ENCODE peak calls at places on chromosome 20, in six cellular contexts. One of them, this sample, is unnamed.

GRCh38 chr20:48042628-48043027 is 257.3 kb upstream of the SULF2 start:
- DNase-seq in tibial artery: no peak
- DNase-seq in aorta: no peak
- DNase-seq in CD8-positive, alpha-beta memory T cell: no peak
- DNase-seq in stomach: no peak
- DNase-seq in heart right ventricle: no peak
- DNase-seq in this sample: no peak

GRCh38 chr20:34891166-34892062 is 15.0 kb downstream of the ACSS2 start:
- DNase-seq in tibial artery: no peak
- DNase-seq in aorta: no peak
- DNase-seq in CD8-positive, alpha-beta memory T cell: no peak
- DNase-seq in stomach: no peak
- DNase-seq in heart right ventricle: no peak
- DNase-seq in this sample: no peak

GRCh38 chr20:62598761-62599194 is 43.5 kb upstream of the SLCO4A1 start:
- DNase-seq in tibial artery: no peak
- DNase-seq in aorta: no peak
- DNase-seq in CD8-positive, alpha-beta memory T cell: no peak
- DNase-seq in stomach: peak; percentile 71
- DNase-seq in heart right ventricle: no peak
- DNase-seq in this sample: no peak

GRCh38 chr20:33826270-33826897 is 15.2 kb downstream of the CHMP4B start:
- DNase-seq in tibial artery: no peak
- DNase-seq in aorta: no peak
- DNase-seq in CD8-positive, alpha-beta memory T cell: no peak
- DNase-seq in stomach: no peak
- DNase-seq in heart right ventricle: no peak
- DNase-seq in this sample: peak; percentile 77

GRCh38 chr20:59063358-59064213 is 21.0 kb upstream of the PRELID3B start:
- DNase-seq in tibial artery: no peak
- DNase-seq in aorta: no peak
- DNase-seq in CD8-positive, alpha-beta memory T cell: no peak
- DNase-seq in stomach: no peak
- DNase-seq in heart right ventricle: peak; percentile 42
- DNase-seq in this sample: no peak

GRCh38 chr20:59828478-59829414 is 104.7 kb downstream of the SYCP2 start:
- DNase-seq in tibial artery: no peak
- DNase-seq in aorta: no peak
- DNase-seq in CD8-positive, alpha-beta memory T cell: no peak
- DNase-seq in stomach: no peak
- DNase-seq in heart right ventricle: no peak
- DNase-seq in this sample: peak; percentile 28

GRCh38 chr20:44738779-44739477 is 6.7 kb upstream of the KCNK15 start:
- DNase-seq in tibial artery: peak; percentile 72
- DNase-seq in aorta: no peak
- DNase-seq in CD8-positive, alpha-beta memory T cell: peak; percentile 55
- DNase-seq in stomach: peak; percentile 79
- DNase-seq in heart right ventricle: no peak
- DNase-seq in this sample: peak; percentile 89

GRCh38 chr20:9514461-9515210 is at the start of gene LAMP5:
- DNase-seq in tibial artery: no peak
- DNase-seq in aorta: peak; percentile 81
- DNase-seq in CD8-positive, alpha-beta memory T cell: no peak
- DNase-seq in stomach: no peak
- DNase-seq in heart right ventricle: peak; percentile 12
- DNase-seq in this sample: peak; percentile 92

GRCh38 chr20:4064118-4064962 is 49.0 kb upstream of the RNF24 start:
- DNase-seq in tibial artery: peak; percentile 93
- DNase-seq in aorta: peak; percentile 97
- DNase-seq in CD8-positive, alpha-beta memory T cell: no peak
- DNase-seq in stomach: peak; percentile 94
- DNase-seq in heart right ventricle: peak; percentile 94
- DNase-seq in this sample: peak; percentile 87

GRCh38 chr20:44765647-44766367 is 20.1 kb downstream of the KCNK15 start:
- DNase-seq in tibial artery: no peak
- DNase-seq in aorta: no peak
- DNase-seq in CD8-positive, alpha-beta memory T cell: no peak
- DNase-seq in stomach: peak; percentile 36
- DNase-seq in heart right ventricle: no peak
- DNase-seq in this sample: no peak

GRCh38 chr20:3168079-3168828 is 5.1 kb downstream of the LZTS3 start:
- DNase-seq in tibial artery: no peak
- DNase-seq in aorta: peak; percentile 68
- DNase-seq in CD8-positive, alpha-beta memory T cell: no peak
- DNase-seq in stomach: peak; percentile 78
- DNase-seq in heart right ventricle: peak; percentile 52
- DNase-seq in this sample: peak; percentile 89

GRCh38 chr20:63230800-63231268 is 4.9 kb upstream of the BIRC7 start:
- DNase-seq in tibial artery: peak; percentile 47
- DNase-seq in aorta: no peak
- DNase-seq in CD8-positive, alpha-beta memory T cell: no peak
- DNase-seq in stomach: peak; percentile 57
- DNase-seq in heart right ventricle: peak; percentile 58
- DNase-seq in this sample: peak; percentile 92

GRCh38 chr20:13147071-13147961 is 73.8 kb upstream of the ISM1 start:
- DNase-seq in tibial artery: no peak
- DNase-seq in aorta: no peak
- DNase-seq in CD8-positive, alpha-beta memory T cell: no peak
- DNase-seq in stomach: no peak
- DNase-seq in heart right ventricle: no peak
- DNase-seq in this sample: no peak

GRCh38 chr20:3904224-3904623 is 15.0 kb downstream of the PANK2 start:
- DNase-seq in tibial artery: no peak
- DNase-seq in aorta: no peak
- DNase-seq in CD8-positive, alpha-beta memory T cell: no peak
- DNase-seq in stomach: no peak
- DNase-seq in heart right ventricle: no peak
- DNase-seq in this sample: no peak

GRCh38 chr20:53208110-53208908 is 236.2 kb downstream of the TSHZ2 start:
- DNase-seq in tibial artery: no peak
- DNase-seq in aorta: no peak
- DNase-seq in CD8-positive, alpha-beta memory T cell: no peak
- DNase-seq in stomach: no peak
- DNase-seq in heart right ventricle: no peak
- DNase-seq in this sample: peak; percentile 89

GRCh38 chr20:15706719-15707118 is 866.5 kb downstream of the KIF16B start:
- DNase-seq in tibial artery: no peak
- DNase-seq in aorta: no peak
- DNase-seq in CD8-positive, alpha-beta memory T cell: no peak
- DNase-seq in stomach: no peak
- DNase-seq in heart right ventricle: no peak
- DNase-seq in this sample: no peak

GRCh38 chr20:47502801-47503239 is 1.1 kb downstream of the NCOA3 start:
- DNase-seq in tibial artery: no peak
- DNase-seq in aorta: no peak
- DNase-seq in CD8-positive, alpha-beta memory T cell: no peak
- DNase-seq in stomach: no peak
- DNase-seq in heart right ventricle: no peak
- DNase-seq in this sample: no peak

GRCh38 chr20:46592580-46593362 is 42.3 kb upstream of the OCSTAMP start:
- DNase-seq in tibial artery: no peak
- DNase-seq in aorta: no peak
- DNase-seq in CD8-positive, alpha-beta memory T cell: no peak
- DNase-seq in stomach: no peak
- DNase-seq in heart right ventricle: no peak
- DNase-seq in this sample: peak; percentile 76

GRCh38 chr20:49724637-49725606 is 11.2 kb upstream of the B4GALT5 start:
- DNase-seq in tibial artery: peak; percentile 70
- DNase-seq in aorta: no peak
- DNase-seq in CD8-positive, alpha-beta memory T cell: no peak
- DNase-seq in stomach: no peak
- DNase-seq in heart right ventricle: peak; percentile 35
- DNase-seq in this sample: no peak

GRCh38 chr20:33554914-33555420 is 65.1 kb downstream of the CBFA2T2 start:
- DNase-seq in tibial artery: no peak
- DNase-seq in aorta: no peak
- DNase-seq in CD8-positive, alpha-beta memory T cell: peak; percentile 72
- DNase-seq in stomach: no peak
- DNase-seq in heart right ventricle: no peak
- DNase-seq in this sample: no peak

DNA sequence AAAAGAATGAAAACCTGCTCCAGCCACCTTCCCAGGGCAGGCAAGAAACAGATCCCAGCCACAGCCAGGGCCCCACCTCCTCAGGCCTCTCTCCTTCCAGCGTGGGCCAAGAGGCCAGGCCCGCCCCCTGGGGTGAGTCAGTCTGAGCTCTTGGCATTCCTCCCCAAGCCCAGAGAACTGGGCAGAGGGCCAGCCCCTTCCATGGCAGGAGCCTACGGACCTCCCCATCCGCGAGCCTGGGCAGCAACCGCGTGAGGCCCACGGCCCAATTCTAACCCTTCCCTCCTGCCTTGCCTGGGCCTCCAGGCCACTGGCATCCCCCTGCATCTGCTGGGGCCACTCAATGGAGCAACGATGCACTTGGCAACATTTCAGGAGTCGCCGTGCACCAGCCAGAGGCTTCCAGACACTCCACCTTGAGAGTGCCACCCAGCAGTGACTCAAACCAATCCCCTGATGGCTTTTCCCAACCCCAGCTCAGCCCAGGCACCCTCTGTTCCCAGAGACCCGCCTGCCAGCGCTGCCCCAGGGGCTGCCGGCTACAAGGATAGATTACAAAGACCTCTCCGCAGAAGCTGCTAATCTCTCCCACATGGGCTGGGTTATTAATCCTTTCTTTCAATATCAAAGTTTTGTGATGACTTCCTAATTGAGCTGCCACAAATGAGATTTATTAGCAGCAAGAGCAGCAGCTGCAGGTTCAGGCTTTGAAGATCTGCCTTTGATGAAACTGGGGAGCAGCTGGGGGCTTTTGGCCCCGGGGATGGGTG is 85.8 kb downstream of the NFATC2 start:
- DNase-seq in tibial artery: peak; percentile 98
- DNase-seq in aorta: peak; percentile 98
- DNase-seq in CD8-positive, alpha-beta memory T cell: no peak
- DNase-seq in stomach: peak; percentile 98
- DNase-seq in heart right ventricle: peak; percentile 95
- DNase-seq in this sample: peak; percentile 82
- H3K4me3 ChIP-seq in tibial artery: peak overlapping the region; percentile 24
- H3K4me3 ChIP-seq in aorta: no peak overlapping the region
- H3K4me3 ChIP-seq in CD8-positive, alpha-beta memory T cell: no peak overlapping the region
- H3K4me3 ChIP-seq in stomach: peak overlapping the region; percentile 25
- H3K4me3 ChIP-seq in heart right ventricle: no peak overlapping the region
- H3K4me3 ChIP-seq in this sample: no peak overlapping the region

GRCh38 chr20:36098364-36098763 is 56.2 kb upstream of the EPB41L1 start:
- DNase-seq in tibial artery: peak; percentile 56
- DNase-seq in aorta: peak; percentile 28
- DNase-seq in CD8-positive, alpha-beta memory T cell: no peak
- DNase-seq in stomach: peak; percentile 57
- DNase-seq in heart right ventricle: no peak
- DNase-seq in this sample: no peak

GRCh38 chr20:36096404-36096799 is 58.1 kb upstream of the EPB41L1 start:
- DNase-seq in tibial artery: no peak
- DNase-seq in aorta: no peak
- DNase-seq in CD8-positive, alpha-beta memory T cell: no peak
- DNase-seq in stomach: no peak
- DNase-seq in heart right ventricle: no peak
- DNase-seq in this sample: no peak

GRCh38 chr20:36099106-36099505 is 55.4 kb upstream of the EPB41L1 start:
- DNase-seq in tibial artery: no peak
- DNase-seq in aorta: no peak
- DNase-seq in CD8-positive, alpha-beta memory T cell: no peak
- DNase-seq in stomach: no peak
- DNase-seq in heart right ventricle: no peak
- DNase-seq in this sample: no peak

GRCh38 chr20:36097751-36098151 is 56.8 kb upstream of the EPB41L1 start:
- DNase-seq in tibial artery: no peak
- DNase-seq in aorta: peak; percentile 31
- DNase-seq in CD8-positive, alpha-beta memory T cell: no peak
- DNase-seq in stomach: peak; percentile 53
- DNase-seq in heart right ventricle: no peak
- DNase-seq in this sample: peak; percentile 92

GRCh38 chr20:36097331-36097730 is 57.2 kb upstream of the EPB41L1 start:
- DNase-seq in tibial artery: no peak
- DNase-seq in aorta: no peak
- DNase-seq in CD8-positive, alpha-beta memory T cell: no peak
- DNase-seq in stomach: no peak
- DNase-seq in heart right ventricle: no peak
- DNase-seq in this sample: no peak
- H3K4me1 ChIP-seq in tibial artery: peaks cover 39% of the 10 kb centered on the region
- H3K4me1 ChIP-seq in aorta: no peaks in the 10 kb centered on the region
- H3K4me1 ChIP-seq in CD8-positive, alpha-beta memory T cell: peaks cover 7% of the 10 kb centered on the region
- H3K4me1 ChIP-seq in stomach: peaks cover 52% of the 10 kb centered on the region
- H3K4me1 ChIP-seq in heart right ventricle: peaks cover 44% of the 10 kb centered on the region
- H3K4me1 ChIP-seq in this sample: peaks cover 3% of the 10 kb centered on the region

GRCh38 chr20:37395921-37396519 is 50.1 kb downstream of the SRC start:
- DNase-seq in tibial artery: no peak
- DNase-seq in aorta: no peak
- DNase-seq in CD8-positive, alpha-beta memory T cell: no peak
- DNase-seq in stomach: no peak
- DNase-seq in heart right ventricle: peak; percentile 44
- DNase-seq in this sample: peak; percentile 91
- H3K4me3 ChIP-seq in tibial artery: no peak overlapping the region
- H3K4me3 ChIP-seq in aorta: no peak overlapping the region
- H3K4me3 ChIP-seq in CD8-positive, alpha-beta memory T cell: no peak overlapping the region
- H3K4me3 ChIP-seq in stomach: no peak overlapping the region
- H3K4me3 ChIP-seq in heart right ventricle: no peak overlapping the region
- H3K4me3 ChIP-seq in this sample: no peak overlapping the region

DNA sequence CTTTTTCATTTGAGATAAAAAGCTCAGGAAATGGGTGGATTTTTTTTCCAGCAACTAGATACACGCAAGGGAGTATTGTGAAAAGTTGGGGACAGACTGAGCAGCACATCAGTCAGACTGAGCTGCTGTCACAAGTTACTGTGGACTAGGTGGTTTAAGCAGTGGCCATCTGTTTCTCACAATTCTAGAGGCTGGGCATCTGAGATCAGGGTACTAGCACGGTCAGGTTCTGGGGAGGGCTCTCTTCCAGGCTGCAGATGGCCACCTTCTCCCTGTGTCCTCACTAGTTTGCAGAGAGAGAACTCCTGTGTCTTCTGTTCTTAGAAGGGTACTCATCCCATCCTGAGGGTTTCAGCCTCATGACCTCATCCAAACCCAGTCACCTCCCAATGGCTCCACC is 178.3 kb downstream of the SYNDIG1 start:
- DNase-seq in tibial artery: no peak
- DNase-seq in aorta: no peak
- DNase-seq in CD8-positive, alpha-beta memory T cell: no peak
- DNase-seq in stomach: no peak
- DNase-seq in heart right ventricle: no peak
- DNase-seq in this sample: no peak
- H3K4me1 ChIP-seq in tibial artery: no peaks in the 10 kb centered on the region
- H3K4me1 ChIP-seq in aorta: no peaks in the 10 kb centered on the region
- H3K4me1 ChIP-seq in CD8-positive, alpha-beta memory T cell: no peaks in the 10 kb centered on the region
- H3K4me1 ChIP-seq in stomach: peaks cover 7% of the 10 kb centered on the region
- H3K4me1 ChIP-seq in heart right ventricle: no peaks in the 10 kb centered on the region
- H3K4me1 ChIP-seq in this sample: no peaks in the 10 kb centered on the region

GRCh38 chr20:52105045-52105572 is 86.5 kb downstream of the ZFP64 start:
- DNase-seq in tibial artery: no peak
- DNase-seq in aorta: no peak
- DNase-seq in CD8-positive, alpha-beta memory T cell: no peak
- DNase-seq in stomach: no peak
- DNase-seq in heart right ventricle: peak; percentile 14
- DNase-seq in this sample: peak; percentile 89
- H3K4me3 ChIP-seq in tibial artery: peak overlapping the region; percentile 38
- H3K4me3 ChIP-seq in aorta: no peak overlapping the region
- H3K4me3 ChIP-seq in CD8-positive, alpha-beta memory T cell: peak overlapping the region; percentile 37
- H3K4me3 ChIP-seq in stomach: peak overlapping the region; percentile 41
- H3K4me3 ChIP-seq in heart right ventricle: peak overlapping the region; percentile 55
- H3K4me3 ChIP-seq in this sample: peak overlapping the region; percentile 83

This sample was measured in endodermal cell.